ENCODE peak calls at places on chromosomes 7 and 10, in ten cellular contexts. B is body of pancreas; R is caudate nucleus; F is prostate gland; O is right atrium auricular region; Z is RWPE2; M is CD4-positive, alpha-beta T cell; Q is MM.1S; H is cardiac muscle cell; K is heart right ventricle. I is an unnamed sample.

GRCh38 chr10:75407716-75408511 is 6.3 kb upstream of the ZNF503 start:
- DNase-seq in R (no peak), B (peak), K (peak), M (no peak), F (peak), Z (no peak), H (peak), Q (no peak), O (peak), I (no peak)

GRCh38 chr7:107463139-107464078 is 6.4 kb upstream of the GPR22 start:
- DNase-seq in H (peak), M (peak), Z (no peak), B (peak), O (peak), R (peak), Q (peak), K (peak), F (peak), I (peak)

GRCh38 chr7:92785923-92786322 is 50.5 kb downstream of the CDK6 start:
- DNase-seq in B (no peak), Z (no peak), O (no peak), R (no peak), Q (no peak), M (no peak), F (no peak), K (no peak), H (peak), I (no peak)

GRCh38 chr10:77773631-77774426 is 136.2 kb upstream of the KCNMA1 start:
- DNase-seq in M (no peak), F (no peak), H (no peak), B (no peak), Q (no peak), O (peak), R (no peak), Z (no peak), K (no peak), I (no peak)

GRCh38 chr10:71323407-71323806 is 4.3 kb downstream of the SLC29A3 start:
- DNase-seq in Q (no peak), K (no peak), R (no peak), O (no peak), H (peak), Z (no peak), F (no peak), B (no peak), M (no peak), I (no peak)

GRCh38 chr7:139648617-139648932 is 125.1 kb downstream of the CLEC2L start:
- DNase-seq in F (no peak), O (no peak), R (no peak), Z (no peak), M (no peak), K (peak), B (no peak), Q (no peak), H (no peak), I (no peak)

GRCh38 chr10:27242951-27243551 is 2.5 kb upstream of the ACBD5 start:
- DNase-seq in Z (no peak), B (peak), K (peak), O (no peak), R (peak), F (peak), Q (peak), H (peak), M (peak), I (peak)

GRCh38 chr10:114189700-114190099 is 10.5 kb downstream of the TDRD1 start:
- DNase-seq in F (no peak), R (no peak), O (no peak), Z (no peak), M (no peak), K (no peak), H (no peak), Q (no peak), B (no peak), I (no peak)

GRCh38 chr7:2830609-2831376 is 13.3 kb downstream of the GNA12 start:
- DNase-seq in Z (no peak), M (no peak), Q (no peak), H (peak), B (no peak), R (no peak), F (peak), O (no peak), K (no peak), I (no peak)

GRCh38 chr10:34607894-34608293 is 207.2 kb downstream of the PARD3 start:
- DNase-seq in F (no peak), Z (no peak), K (no peak), H (no peak), B (no peak), M (no peak), Q (no peak), R (no peak), O (no peak), I (no peak)

GRCh38 chr10:34520084-34520483 is 295.0 kb downstream of the PARD3 start:
- DNase-seq in M (no peak), R (no peak), O (no peak), H (no peak), B (no peak), K (no peak), Q (no peak), Z (no peak), F (no peak), I (peak)

GRCh38 chr10:116198636-116199035 is 74.4 kb downstream of the GFRA1 start:
- DNase-seq in K (no peak), B (no peak), M (no peak), Q (no peak), Z (no peak), H (no peak), F (no peak), R (no peak), O (no peak), I (no peak)

GRCh38 chr7:128030999-128031681 is at the start of gene LRRC4:
- DNase-seq in M (no peak), H (peak), O (no peak), B (peak), Q (no peak), R (no peak), K (peak), F (no peak), Z (no peak), I (no peak)

GRCh38 chr7:158003441-158004122 is 584.0 kb downstream of the PTPRN2 start:
- DNase-seq in B (no peak), Z (no peak), K (no peak), H (no peak), F (no peak), O (no peak), M (no peak), Q (peak), R (no peak), I (no peak)

GRCh38 chr7:87702326-87702725 is 74.1 kb downstream of the RUNDC3B start:
- DNase-seq in H (no peak), Z (peak), R (no peak), M (no peak), K (no peak), B (no peak), Q (no peak), F (no peak), O (no peak), I (peak)

GRCh38 chr7:66306243-66306642 is 101.1 kb downstream of the TPST1 start:
- DNase-seq in F (no peak), Z (no peak), Q (no peak), H (no peak), O (no peak), B (no peak), K (no peak), M (no peak), R (no peak), I (peak)

GRCh38 chr7:15515201-15515777 is 46.5 kb downstream of the AGMO start:
- DNase-seq in O (no peak), Z (no peak), M (no peak), R (no peak), B (no peak), K (peak), Q (no peak), H (peak), F (no peak), I (no peak)

GRCh38 chr10:30562787-30563186 is 66.8 kb downstream of the LYZL2 start:
- DNase-seq in B (no peak), R (no peak), K (no peak), Q (no peak), O (no peak), M (no peak), F (no peak), H (no peak), Z (no peak), I (no peak)

GRCh38 chr10:34719746-34720145 is 95.3 kb downstream of the PARD3 start:
- DNase-seq in K (no peak), Z (no peak), H (no peak), M (no peak), Q (no peak), R (no peak), O (no peak), F (peak), B (no peak), I (no peak)

GRCh38 chr7:141161550-141161949 is 87.7 kb downstream of the TMEM178B start:
- DNase-seq in B (no peak), R (no peak), Q (no peak), F (no peak), K (no peak), O (no peak), Z (no peak), M (no peak), H (no peak), I (no peak)

GRCh38 chr7:128876127-128876526 is 13.5 kb downstream of the ATP6V1F start:
- DNase-seq in R (no peak), B (no peak), M (no peak), K (no peak), H (no peak), F (no peak), O (no peak), Z (no peak), Q (no peak), I (no peak)

GRCh38 chr10:73888514-73888913 is 14.2 kb upstream of the CAMK2G start:
- DNase-seq in H (no peak), F (peak), Q (no peak), K (no peak), M (no peak), B (no peak), O (no peak), Z (no peak), R (no peak), I (peak)

GRCh38 chr10:13791483-13791882 is 204.7 kb downstream of the PRPF18 start:
- DNase-seq in R (no peak), B (no peak), Q (no peak), O (no peak), Z (no peak), K (no peak), H (no peak), M (no peak), F (no peak), I (no peak)

GRCh38 chr7:12316925-12317324 is 86.7 kb downstream of the VWDE start:
- DNase-seq in K (no peak), H (no peak), B (no peak), M (no peak), O (no peak), Q (no peak), Z (no peak), F (no peak), R (no peak), I (no peak)

GRCh38 chr7:133771778-133772421 is 355.2 kb upstream of the LRGUK start:
- DNase-seq in K (no peak), M (no peak), O (no peak), H (no peak), Q (no peak), R (no peak), Z (no peak), F (peak), B (no peak), I (no peak)

GRCh38 chr7:64882341-64883112 is 20.5 kb upstream of the ZNF273 start:
- DNase-seq in B (peak), F (peak), M (no peak), Q (no peak), O (peak), Z (no peak), R (peak), H (peak), K (peak), I (peak)

GRCh38 chr7:98214811-98215321 is 3.6 kb downstream of the BHLHA15 start:
- DNase-seq in M (no peak), H (no peak), Z (no peak), Q (no peak), O (no peak), B (peak), K (no peak), R (no peak), F (no peak), I (no peak)

GRCh38 chr10:35372329-35372728 is 36.0 kb downstream of the CCNY start:
- DNase-seq in O (peak), M (no peak), B (no peak), H (peak), F (no peak), R (no peak), K (peak), Q (no peak), Z (peak), I (peak)

GRCh38 chr7:150448789-150449147 is 1.7 kb upstream of the GIMAP8 start:
- DNase-seq in K (peak), B (peak), O (peak), R (peak), Q (peak), F (peak), H (peak), M (peak), Z (no peak), I (no peak)
- H3K27ac ChIP-seq in K (peak), B (no peak), O (no peak), R (no peak), Q (no peak), F (no peak), H (no peak), M (peak), Z (no peak), I (no peak)

GRCh38 chr10:6237189-6237496 is 34.4 kb downstream of the PFKFB3 start:
- DNase-seq in H (no peak), Q (no peak), B (no peak), K (no peak), Z (no peak), O (no peak), M (no peak), R (no peak), F (no peak), I (no peak)
- H3K27ac ChIP-seq in H (peak), Q (no peak), B (no peak), K (no peak), Z (no peak), O (no peak), M (no peak), R (no peak), F (no peak), I (no peak)

DNA sequence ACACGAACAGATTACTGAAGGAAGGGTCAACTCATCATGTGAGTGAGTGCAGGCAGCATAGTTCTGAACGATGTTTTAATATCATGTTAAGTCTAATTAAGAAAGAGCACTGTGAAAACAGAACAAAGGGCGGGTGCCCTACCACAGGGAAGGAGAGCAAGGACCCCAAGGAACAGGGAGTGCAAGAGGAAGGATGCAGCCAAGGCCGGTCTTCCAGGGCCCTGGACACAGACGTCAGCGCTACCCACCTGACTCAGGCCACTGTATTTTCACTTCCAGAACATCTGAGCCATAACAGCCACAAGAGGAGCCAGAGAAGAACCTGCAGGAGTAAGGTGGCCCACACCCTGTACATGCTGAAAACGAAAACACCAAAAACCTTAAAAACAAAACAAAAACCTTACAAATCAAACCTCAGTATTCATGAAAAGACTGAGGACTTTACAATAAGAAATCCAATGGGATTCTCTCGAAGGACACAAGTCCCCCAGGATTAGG is 506.1 kb upstream of the AKR1E2 start:
- DNase-seq in R (no peak), O (no peak), B (no peak), M (no peak), Z (no peak), K (no peak), Q (peak), H (no peak), F (no peak), I (no peak)
- H3K27ac ChIP-seq in R (no peak), O (no peak), B (no peak), M (no peak), Z (no peak), K (no peak), Q (peak), H (no peak), F (no peak), I (no peak)

GRCh38 chr10:24871501-24871900 is 80.9 kb downstream of the PRTFDC1 start:
- DNase-seq in M (no peak), O (no peak), H (no peak), Z (no peak), Q (no peak), B (no peak), R (no peak), F (no peak), K (no peak), I (no peak)

GRCh38 chr10:24872049-24872789 is 80.2 kb downstream of the PRTFDC1 start:
- DNase-seq in Z (no peak), Q (no peak), H (no peak), B (no peak), F (no peak), M (no peak), K (no peak), O (no peak), R (peak), I (no peak)

GRCh38 chr10:24872790-24873182 is 79.6 kb downstream of the PRTFDC1 start:
- DNase-seq in F (no peak), R (no peak), Z (no peak), M (no peak), B (no peak), O (no peak), Q (no peak), K (no peak), H (no peak), I (no peak)

GRCh38 chr10:24874133-24874532 is 78.3 kb downstream of the PRTFDC1 start:
- DNase-seq in R (no peak), O (no peak), M (no peak), Z (no peak), K (no peak), F (no peak), B (no peak), Q (no peak), H (no peak), I (no peak)

DNA sequence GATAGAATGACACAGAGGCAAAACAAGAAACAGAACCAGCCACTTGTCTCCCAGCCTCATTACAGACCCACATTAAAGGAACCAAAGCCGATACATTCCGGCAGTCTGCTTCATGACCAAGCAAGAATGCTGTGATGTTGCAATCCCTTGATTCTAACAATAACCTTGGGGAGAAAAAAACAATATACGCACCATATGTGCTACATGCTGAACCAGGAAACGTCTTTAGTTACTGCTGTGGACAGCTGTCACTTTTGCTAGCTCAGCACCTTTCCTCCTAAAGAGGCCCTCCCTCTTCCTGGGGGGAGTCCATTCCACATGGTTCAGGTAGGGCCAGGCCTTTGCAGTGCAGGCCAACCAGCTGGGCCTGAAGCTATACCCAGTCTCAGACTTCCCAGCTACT is 79.1 kb downstream of the PRTFDC1 start:
- DNase-seq in F (no peak), Q (peak), O (no peak), B (no peak), R (no peak), Z (no peak), K (no peak), H (peak), M (no peak), I (peak)
- H3K27ac ChIP-seq in F (no peak), Q (peak), O (peak), B (no peak), R (peak), Z (peak), K (no peak), H (peak), M (no peak), I (peak)

GRCh38 chr10:110304394-110304779 is 333 bp downstream of the SMNDC1 start:
- DNase-seq in M (no peak), O (no peak), R (no peak), Q (peak), K (peak), B (no peak), Z (no peak), H (peak), F (peak), I (no peak)

GRCh38 chr10:110305767-110306451 is 1.2 kb upstream of the SMNDC1 start:
- DNase-seq in B (peak), F (peak), K (peak), R (peak), O (no peak), M (peak), H (peak), Z (no peak), Q (peak), I (peak)

GRCh38 chr10:110306452-110306768 is 1.7 kb upstream of the SMNDC1 start:
- DNase-seq in R (no peak), B (no peak), Z (no peak), Q (no peak), O (no peak), K (no peak), F (no peak), H (no peak), M (no peak), I (no peak)

GRCh38 chr10:110304780-110305421 is at the start of gene SMNDC1:
- DNase-seq in B (peak), Q (peak), F (peak), Z (peak), O (peak), R (peak), K (peak), M (peak), H (peak), I (peak)

DNA sequence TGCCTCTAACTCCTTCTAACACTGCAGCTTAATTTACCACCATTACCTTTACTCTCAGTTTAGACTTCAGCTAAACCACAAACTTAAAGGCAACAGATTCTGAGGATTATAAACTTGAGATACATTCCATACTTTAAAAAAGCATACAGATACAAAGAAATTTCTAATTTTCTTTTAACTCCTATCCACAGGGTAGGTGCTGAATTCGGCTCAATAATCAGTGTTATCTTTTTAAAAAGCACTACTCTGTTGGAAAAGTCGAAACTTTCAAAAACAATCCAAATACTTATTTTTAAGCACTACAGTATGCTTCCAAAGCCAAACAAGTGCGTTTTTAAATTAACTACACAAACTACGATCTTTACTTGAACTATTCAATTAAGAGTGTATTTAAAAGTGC is 1.0 kb downstream of the SMNDC1 start:
- DNase-seq in R (no peak), B (no peak), Q (no peak), O (no peak), H (no peak), M (no peak), Z (no peak), F (no peak), K (no peak), I (no peak)
- H3K27ac ChIP-seq in R (no peak), B (no peak), Q (no peak), O (no peak), H (peak), M (no peak), Z (peak), F (no peak), K (peak), I (no peak)

DNA sequence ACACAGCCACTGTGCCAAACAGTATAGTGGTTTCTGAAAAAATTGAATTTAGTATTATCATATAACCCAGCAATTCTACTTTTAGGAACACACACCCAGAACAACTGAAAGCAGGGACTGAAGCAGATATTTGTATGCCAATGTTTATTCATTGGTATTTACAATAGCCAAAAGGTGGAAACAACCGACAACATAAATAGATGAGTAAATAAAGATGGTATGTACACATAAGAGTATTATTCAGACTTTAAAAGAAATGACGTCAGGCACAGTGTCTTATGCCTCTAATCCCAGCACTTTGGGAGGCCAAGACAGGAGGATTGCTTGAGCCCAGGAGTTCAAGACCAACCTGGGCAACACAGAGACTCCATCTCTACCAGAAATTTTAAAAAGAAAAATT is 7.2 kb downstream of the CDCA7L start:
- DNase-seq in Z (no peak), F (no peak), Q (no peak), M (no peak), H (no peak), R (no peak), K (no peak), O (no peak), B (no peak), I (no peak)
- H3K27ac ChIP-seq in Z (no peak), F (no peak), Q (no peak), M (no peak), H (no peak), R (no peak), K (peak), O (peak), B (no peak), I (peak)